ENCODE peak calls at places on chromosome 1, in eight cellular contexts. C is tibial nerve, O is tibial artery, H is left ventricle myocardium inferior, Q is stomach, W is body of pancreas, G is heart right ventricle, V is foreskin keratinocyte. J is an unnamed sample. For H3K4me1, the result is how much of the 10 kb centered on the place peaks cover.

GRCh38 chr1:6637770-6638169 is 13.1 kb downstream of the THAP3 start:
- DNase-seq in C (no peak), O (no peak), H (no peak), Q (no peak), W (no peak), G (no peak), V (no peak), J (no peak)

GRCh38 chr1:113265196-113265595 is 125.1 kb upstream of the MAGI3 start:
- DNase-seq in C (no peak), O (no peak), H (no peak), Q (no peak), W (no peak), G (no peak), V (no peak), J (no peak)

GRCh38 chr1:85566890-85567289 is 13.7 kb upstream of the CCN1 start:
- DNase-seq in C (no peak), O (no peak), H (no peak), Q (no peak), W (no peak), G (no peak), V (no peak), J (no peak)

GRCh38 chr1:99963041-99963795 is 6.6 kb upstream of the SLC35A3 start:
- DNase-seq in C (no peak), O (no peak), H (no peak), Q (no peak), W (no peak), G (no peak), V (peak), J (no peak)

GRCh38 chr1:94863919-94864318 is 43.8 kb downstream of the SLC44A3 start:
- DNase-seq in C (peak), O (peak), H (no peak), Q (peak), W (peak), G (no peak), V (peak), J (no peak)

GRCh38 chr1:31745071-31745897 is 18.9 kb downstream of the ADGRB2 start:
- DNase-seq in C (peak), O (peak), H (peak), Q (peak), W (peak), G (peak), V (peak), J (no peak)

GRCh38 chr1:246003442-246003730 is 503.7 kb downstream of the SMYD3 start:
- DNase-seq in C (no peak), O (no peak), H (no peak), Q (no peak), W (no peak), G (no peak), V (no peak), J (no peak)

GRCh38 chr1:201783572-201783971 is 45.4 kb upstream of the IPO9 start:
- DNase-seq in C (no peak), O (no peak), H (no peak), Q (no peak), W (no peak), G (no peak), V (no peak), J (no peak)

GRCh38 chr1:117890452-117890851 is 39.0 kb downstream of the GDAP2 start:
- DNase-seq in C (no peak), O (no peak), H (no peak), Q (no peak), W (no peak), G (no peak), V (no peak), J (no peak)

GRCh38 chr1:233114159-233114558 is 163.7 kb downstream of the NTPCR start:
- DNase-seq in C (no peak), O (no peak), H (no peak), Q (no peak), W (no peak), G (no peak), V (peak), J (no peak)

GRCh38 chr1:22654692-22655091 is 1.7 kb downstream of the C1QB start:
- DNase-seq in C (no peak), O (no peak), H (no peak), Q (no peak), W (no peak), G (no peak), V (no peak), J (no peak)

GRCh38 chr1:246775531-246776385 is 51.5 kb downstream of the SCCPDH start:
- DNase-seq in C (no peak), O (no peak), H (no peak), Q (no peak), W (no peak), G (no peak), V (no peak), J (no peak)

GRCh38 chr1:17842686-17843085 is 87.6 kb downstream of the ACTL8 start:
- DNase-seq in C (no peak), O (no peak), H (no peak), Q (no peak), W (no peak), G (no peak), V (no peak), J (no peak)

GRCh38 chr1:74427676-74428075 is 84.7 kb downstream of the LRRC53 start:
- DNase-seq in C (no peak), O (no peak), H (no peak), Q (no peak), W (no peak), G (no peak), V (peak), J (no peak)

GRCh38 chr1:28716336-28716735 is 20.4 kb upstream of the YTHDF2 start:
- DNase-seq in C (no peak), O (no peak), H (no peak), Q (no peak), W (no peak), G (no peak), V (no peak), J (no peak)

GRCh38 chr1:2492091-2492490 is 16.0 kb downstream of the PLCH2 start:
- DNase-seq in C (no peak), O (no peak), H (no peak), Q (no peak), W (no peak), G (no peak), V (no peak), J (no peak)

GRCh38 chr1:94973271-94973922 is 46.5 kb upstream of the CNN3 start:
- DNase-seq in C (no peak), O (no peak), H (no peak), Q (no peak), W (no peak), G (no peak), V (no peak), J (no peak)

GRCh38 chr1:190578015-190578414 is 100.4 kb upstream of the BRINP3 start:
- DNase-seq in C (no peak), O (no peak), H (no peak), Q (no peak), W (no peak), G (no peak), V (no peak), J (no peak)

GRCh38 chr1:218312509-218312908 is 27.4 kb downstream of the RRP15 start:
- DNase-seq in C (no peak), O (no peak), H (no peak), Q (no peak), W (no peak), G (no peak), V (no peak), J (no peak)

GRCh38 chr1:172477216-172477615 is 33.3 kb upstream of the PIGC start:
- DNase-seq in C (no peak), O (no peak), H (no peak), Q (no peak), W (no peak), G (no peak), V (peak), J (no peak)

GRCh38 chr1:59128784-59129227 is 168.1 kb upstream of the FGGY start:
- DNase-seq in C (no peak), O (no peak), H (no peak), Q (no peak), W (no peak), G (no peak), V (peak), J (no peak)

DNA sequence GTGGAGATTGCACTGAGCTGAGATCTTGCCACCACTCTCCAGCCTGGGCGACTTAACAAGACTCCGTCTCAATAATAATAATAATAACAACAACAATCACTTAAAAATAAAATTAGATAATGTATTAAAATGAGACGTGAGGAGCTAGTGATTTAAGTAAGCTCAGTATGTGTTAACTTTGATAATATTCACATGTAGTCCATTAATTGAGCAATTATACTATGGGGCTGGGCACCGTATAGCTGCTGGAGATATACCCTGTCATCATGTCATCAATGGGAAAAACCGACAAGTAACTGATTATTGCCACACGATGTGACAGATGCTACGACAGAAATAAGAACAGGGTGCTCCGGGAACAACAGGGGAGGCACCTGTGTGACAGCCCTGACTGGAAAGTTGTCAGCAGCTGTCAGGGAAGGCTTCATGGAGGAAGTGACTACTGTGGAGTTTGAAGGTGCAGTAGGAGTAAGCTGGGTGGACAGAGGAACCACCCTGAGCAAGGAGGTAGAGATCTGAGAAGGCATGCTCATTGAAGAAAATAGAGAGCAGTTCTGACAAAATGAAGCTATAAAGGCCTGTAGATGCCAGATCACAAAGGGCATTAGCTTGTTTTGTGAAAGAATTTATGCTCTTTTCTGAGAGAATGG is 921 bp upstream of the CAMSAP2 start:
- DNase-seq in C (no peak), O (no peak), H (no peak), Q (no peak), W (no peak), G (no peak), V (no peak), J (no peak)
- H3K4me1 ChIP-seq in C (under half), O (under half), H (under half), Q (under half), W (under half), G (under half), V (under half), J (under half)

GRCh38 chr1:147541672-147542548 is 609 bp downstream of the BCL9 start:
- DNase-seq in C (peak), O (peak), H (peak), Q (peak), W (peak), G (peak), V (peak), J (peak)
- H3K4me1 ChIP-seq in C (under half), O (under half), H (half or more), Q (under half), W (under half), G (under half), V (under half), J (half or more)

GRCh38 chr1:204478921-204479320 is 15.7 kb downstream of the PIK3C2B start:
- DNase-seq in C (no peak), O (no peak), H (no peak), Q (no peak), W (no peak), G (no peak), V (no peak), J (no peak)
- H3K4me1 ChIP-seq in C (half or more), O (half or more), H (half or more), Q (half or more), W (half or more), G (half or more), V (under half), J (half or more)

DNA sequence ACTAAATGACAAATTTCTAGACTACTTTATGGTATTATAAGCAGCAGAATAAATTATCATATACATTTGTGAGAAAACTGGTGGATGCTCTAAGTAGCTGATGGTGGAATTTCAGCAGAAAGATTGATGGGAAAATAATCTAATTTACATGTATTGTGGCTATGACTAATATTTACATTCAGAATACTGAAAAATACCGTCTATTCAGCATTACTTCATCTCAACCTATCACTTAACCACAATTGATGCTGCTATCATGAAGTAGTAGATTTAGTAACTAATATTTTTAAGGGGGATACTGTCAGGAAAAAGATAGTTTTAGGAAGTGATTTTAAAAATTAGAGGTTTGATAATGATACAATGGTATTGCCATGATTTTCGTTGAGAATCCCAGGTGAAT is 137.9 kb downstream of the IFI44 start:
- DNase-seq in C (no peak), O (no peak), H (no peak), Q (no peak), W (no peak), G (no peak), V (no peak), J (no peak)
- H3K4me1 ChIP-seq in C (under half), O (under half), H (under half), Q (under half), W (under half), G (under half), V (under half), J (under half)

GRCh38 chr1:8858888-8859706 is 19.4 kb downstream of the ENO1 start:
- DNase-seq in C (peak), O (no peak), H (no peak), Q (peak), W (peak), G (no peak), V (no peak), J (no peak)

GRCh38 chr1:8860738-8861516 is 17.6 kb downstream of the ENO1 start:
- DNase-seq in C (no peak), O (no peak), H (peak), Q (no peak), W (no peak), G (no peak), V (no peak), J (no peak)

GRCh38 chr1:8854270-8854669 is 24.2 kb downstream of the ENO1 start:
- DNase-seq in C (no peak), O (no peak), H (no peak), Q (no peak), W (no peak), G (no peak), V (no peak), J (no peak)

GRCh38 chr1:8856689-8857412 is 21.6 kb downstream of the ENO1 start:
- DNase-seq in C (no peak), O (no peak), H (peak), Q (no peak), W (no peak), G (no peak), V (no peak), J (no peak)

GRCh38 chr1:8858112-8858668 is 20.3 kb downstream of the ENO1 start:
- DNase-seq in C (peak), O (no peak), H (no peak), Q (peak), W (peak), G (no peak), V (no peak), J (no peak)
- H3K4me1 ChIP-seq in C (under half), O (under half), H (under half), Q (under half), W (under half), G (under half), V (under half), J (under half)

J was measured in gastrocnemius medialis.